ENCODE peak calls at places on chromosomes 16 and 17, in six cellular contexts. D is fibroblast of pulmonary artery, F is stomach, A is GM03348, R is foreskin fibroblast, Q is cardiac fibroblast. U is an unnamed sample.

GRCh38 chr17:50904522-50905459 is 38.6 kb upstream of the TOB1 start:
- DNase-seq in D (no peak), F (peak), A (no peak), R (no peak), Q (no peak), U (no peak)

GRCh38 chr16:50213939-50214519 is 52.3 kb upstream of the ADCY7 start:
- DNase-seq in D (peak), F (no peak), A (peak), R (peak), Q (peak), U (no peak)

GRCh38 chr16:2953706-2954105 is 10.4 kb upstream of the KREMEN2 start:
- DNase-seq in D (no peak), F (no peak), A (no peak), R (no peak), Q (no peak), U (no peak)

GRCh38 chr17:49061524-49061943 is 64.3 kb downstream of the IGF2BP1 start:
- DNase-seq in D (peak), F (no peak), A (no peak), R (no peak), Q (peak), U (peak)

GRCh38 chr17:81733507-81734404 is 21.7 kb downstream of the SLC25A10 start:
- DNase-seq in D (peak), F (peak), A (peak), R (peak), Q (peak), U (no peak)

GRCh38 chr17:778096-778495 is 4.0 kb downstream of the GLOD4 start:
- DNase-seq in D (no peak), F (no peak), A (no peak), R (no peak), Q (no peak), U (no peak)

GRCh38 chr17:4632583-4632923 is 8.9 kb downstream of the ALOX15 start:
- DNase-seq in D (no peak), F (no peak), A (no peak), R (no peak), Q (no peak), U (no peak)

GRCh38 chr16:72923757-72924156 is 124.2 kb downstream of the ZFHX3 start:
- DNase-seq in D (no peak), F (no peak), A (no peak), R (no peak), Q (no peak), U (no peak)

GRCh38 chr16:8026450-8026849 is 563.9 kb downstream of the TMEM114 start:
- DNase-seq in D (no peak), F (no peak), A (no peak), R (no peak), Q (no peak), U (no peak)

GRCh38 chr17:72602517-72603345 is 481.9 kb downstream of the SOX9 start:
- DNase-seq in D (peak), F (peak), A (peak), R (peak), Q (peak), U (peak)

GRCh38 chr17:63173903-63174302 is 207.9 kb downstream of the TANC2 start:
- DNase-seq in D (no peak), F (no peak), A (no peak), R (peak), Q (no peak), U (peak)

GRCh38 chr16:2473999-2474876 is 689 bp upstream of the TBC1D24 start:
- DNase-seq in D (peak), F (peak), A (peak), R (peak), Q (peak), U (no peak)

GRCh38 chr17:77394540-77395295 is 253.9 kb downstream of the SEC14L1 start:
- DNase-seq in D (peak), F (peak), A (no peak), R (peak), Q (no peak), U (peak)

GRCh38 chr16:10335681-10336080 is 50.2 kb upstream of the ATF7IP2 start:
- DNase-seq in D (no peak), F (no peak), A (no peak), R (no peak), Q (no peak), U (no peak)

GRCh38 chr17:31487063-31487647 is 95.7 kb downstream of the RAB11FIP4 start:
- DNase-seq in D (no peak), F (no peak), A (no peak), R (no peak), Q (no peak), U (no peak)

GRCh38 chr17:64536913-64537312 is 30.1 kb downstream of the CEP95 start:
- DNase-seq in D (no peak), F (no peak), A (no peak), R (no peak), Q (no peak), U (no peak)

GRCh38 chr16:69443809-69444611 is 19.6 kb downstream of the CYB5B start:
- DNase-seq in D (peak), F (no peak), A (peak), R (peak), Q (peak), U (peak)

GRCh38 chr16:85424260-85425060 is 188.7 kb upstream of the GSE1 start:
- DNase-seq in D (no peak), F (peak), A (no peak), R (peak), Q (no peak), U (no peak)

GRCh38 chr17:9544221-9544620 is 31.4 kb downstream of the STX8 start:
- DNase-seq in D (peak), F (no peak), A (no peak), R (no peak), Q (no peak), U (peak)

GRCh38 chr17:21705021-21705601 is 12.8 kb downstream of the KCNJ18 start:
- DNase-seq in D (no peak), F (no peak), A (no peak), R (no peak), Q (no peak), U (no peak)

GRCh38 chr16:64892843-64893242 is 229.0 kb downstream of the CDH11 start:
- DNase-seq in D (peak), F (no peak), A (peak), R (peak), Q (peak), U (peak)

GRCh38 chr17:10149573-10150399 is 48.6 kb downstream of the GAS7 start:
- DNase-seq in D (peak), F (no peak), A (peak), R (peak), Q (peak), U (peak)

GRCh38 chr16:9092282-9092962 is 978 bp downstream of the HAPSTR1 start:
- DNase-seq in D (no peak), F (peak), A (peak), R (peak), Q (no peak), U (no peak)

GRCh38 chr17:35116845-35117244 is 2.8 kb downstream of the RAD51D start:
- DNase-seq in D (no peak), F (no peak), A (no peak), R (no peak), Q (no peak), U (no peak)

GRCh38 chr17:61406871-61407210 is 7.2 kb downstream of the TBX2 start:
- DNase-seq in D (no peak), F (no peak), A (no peak), R (no peak), Q (no peak), U (no peak)

GRCh38 chr17:8117980-8118768 is at the start of gene ALOXE3:
- DNase-seq in D (peak), F (peak), A (peak), R (peak), Q (peak), U (peak)

U was measured in astrocyte.